ENCODE peak calls at places on chromosomes 1 and 21, in six cellular contexts. C is HepG2, U is A549, W is endothelial cell of umbilical vein, T is NB4, E is GM12878. X is an unnamed sample.

GRCh38 chr1:230392920-230393521 is 33.1 kb downstream of the PGBD5 start:
- DNase-seq in C (no peak), U (no peak), W (no peak), T (peak), E (no peak), X (no peak)

GRCh38 chr1:223556414-223557124 is 108.9 kb downstream of the CAPN8 start:
- DNase-seq in C (peak), U (peak), W (peak), T (peak), E (peak), X (peak)

GRCh38 chr1:14228677-14229076 is 369.8 kb upstream of the KAZN start:
- DNase-seq in C (no peak), U (no peak), W (no peak), T (no peak), E (no peak), X (peak)

GRCh38 chr1:109653286-109653685 is 2.6 kb upstream of the GSTM4 start:
- DNase-seq in C (no peak), U (no peak), W (no peak), T (no peak), E (no peak), X (no peak)

GRCh38 chr21:45266518-45267389 is 20.9 kb downstream of the POFUT2 start:
- DNase-seq in C (no peak), U (no peak), W (no peak), T (no peak), E (no peak), X (no peak)

GRCh38 chr1:93123141-93123783 is 44.2 kb downstream of the MTF2 start:
- DNase-seq in C (no peak), U (no peak), W (peak), T (no peak), E (no peak), X (no peak)

GRCh38 chr1:46019348-46019747 is 113.1 kb downstream of the PIK3R3 start:
- DNase-seq in C (no peak), U (no peak), W (no peak), T (no peak), E (no peak), X (no peak)

GRCh38 chr1:22874785-22875184 is 97.9 kb downstream of the LACTBL1 start:
- DNase-seq in C (no peak), U (no peak), W (no peak), T (no peak), E (no peak), X (no peak)

GRCh38 chr1:109792056-109792831 is 28.5 kb upstream of the EPS8L3 start:
- DNase-seq in C (peak), U (peak), W (peak), T (peak), E (no peak), X (peak)

GRCh38 chr1:77832889-77833288 is 53.4 kb downstream of the MIGA1 start:
- DNase-seq in C (no peak), U (no peak), W (peak), T (no peak), E (no peak), X (peak)

GRCh38 chr1:4767308-4767707 is 112.9 kb downstream of the AJAP1 start:
- DNase-seq in C (no peak), U (no peak), W (no peak), T (no peak), E (no peak), X (no peak)

GRCh38 chr1:22228505-22228911 is 85.6 kb upstream of the WNT4 start:
- DNase-seq in C (no peak), U (peak), W (no peak), T (no peak), E (no peak), X (no peak)

GRCh38 chr1:21378705-21379494 is 61.0 kb upstream of the NBPF3 start:
- DNase-seq in C (no peak), U (peak), W (no peak), T (no peak), E (no peak), X (peak)

GRCh38 chr1:235087906-235088305 is 40.7 kb downstream of the TOMM20 start:
- DNase-seq in C (no peak), U (no peak), W (no peak), T (no peak), E (no peak), X (no peak)

GRCh38 chr1:64231153-64231552 is 27.7 kb downstream of the UBE2U start:
- DNase-seq in C (peak), U (no peak), W (no peak), T (no peak), E (no peak), X (no peak)

GRCh38 chr1:186500804-186501203 is 39.9 kb upstream of the PDC start:
- DNase-seq in C (no peak), U (peak), W (no peak), T (no peak), E (no peak), X (no peak)

GRCh38 chr1:93200086-93200620 is 19.6 kb downstream of the CCDC18 start:
- DNase-seq in C (peak), U (no peak), W (no peak), T (no peak), E (no peak), X (no peak)

GRCh38 chr1:96978867-96979266 is 257.3 kb downstream of the PTBP2 start:
- DNase-seq in C (no peak), U (no peak), W (no peak), T (no peak), E (no peak), X (no peak)

GRCh38 chr1:231855966-231856365 is 229.4 kb downstream of the DISC1 start:
- DNase-seq in C (no peak), U (no peak), W (no peak), T (no peak), E (no peak), X (no peak)

GRCh38 chr1:2595261-2595811 is 8.8 kb downstream of the PRXL2B start:
- DNase-seq in C (no peak), U (no peak), W (no peak), T (no peak), E (no peak), X (no peak)

GRCh38 chr1:57860931-57861600 is 437.2 kb upstream of the DAB1 start:
- DNase-seq in C (no peak), U (no peak), W (no peak), T (no peak), E (no peak), X (no peak)

GRCh38 chr1:145740269-145740668 is 21.0 kb downstream of the CD160 start:
- DNase-seq in C (no peak), U (peak), W (no peak), T (no peak), E (no peak), X (no peak)

GRCh38 chr21:29168874-29169273 is 38.4 kb downstream of the MAP3K7CL start:
- DNase-seq in C (peak), U (peak), W (no peak), T (no peak), E (no peak), X (no peak)

GRCh38 chr21:29166333-29166732 is 35.9 kb downstream of the MAP3K7CL start:
- DNase-seq in C (no peak), U (no peak), W (no peak), T (no peak), E (no peak), X (no peak)

GRCh38 chr21:29166853-29167252 is 36.4 kb downstream of the MAP3K7CL start:
- DNase-seq in C (no peak), U (no peak), W (no peak), T (no peak), E (no peak), X (no peak)

GRCh38 chr21:29163381-29164115 is 33.1 kb downstream of the MAP3K7CL start:
- DNase-seq in C (no peak), U (no peak), W (no peak), T (peak), E (no peak), X (no peak)

GRCh38 chr21:29164330-29164942 is 34.0 kb downstream of the MAP3K7CL start:
- DNase-seq in C (peak), U (peak), W (peak), T (peak), E (no peak), X (no peak)
- TF ChIP-seq MYC in C (no peak), U (no peak), W (no peak), T (no peak), E (no peak), X (no peak)

DNA sequence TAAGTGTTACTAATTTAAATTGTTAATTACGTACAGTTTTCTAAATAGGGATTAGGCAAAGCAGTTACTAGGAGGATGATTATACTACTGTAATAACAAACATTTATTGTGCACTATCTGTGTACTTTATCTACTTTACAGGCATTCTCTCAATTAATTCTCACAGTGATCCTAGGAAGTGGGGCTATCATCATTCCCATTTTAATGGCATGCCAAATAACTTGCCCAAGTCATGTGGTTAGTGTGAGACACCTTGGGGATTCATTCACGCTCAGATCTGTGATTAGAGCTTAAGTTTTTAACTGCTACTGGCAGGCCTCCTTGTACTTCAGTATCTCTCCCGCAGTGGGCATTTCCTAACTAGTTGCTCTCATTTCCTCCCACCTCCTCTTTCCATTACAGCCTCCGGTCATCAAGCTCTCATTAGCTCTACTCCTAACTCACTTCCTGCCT is 11.5 kb downstream of the PHLDA3 start:
- DNase-seq in C (no peak), U (no peak), W (no peak), T (no peak), E (no peak), X (no peak)
- TF ChIP-seq MYC in C (no peak), U (no peak), W (no peak), T (no peak), E (no peak), X (no peak)

GRCh38 chr1:60483471-60483870 is 409.9 kb upstream of the C1orf87 start:
- DNase-seq in C (no peak), U (no peak), W (no peak), T (no peak), E (no peak), X (no peak)

GRCh38 chr1:60487953-60488352 is 414.4 kb upstream of the C1orf87 start:
- DNase-seq in C (no peak), U (no peak), W (no peak), T (no peak), E (no peak), X (no peak)

GRCh38 chr1:60488857-60489256 is 415.3 kb upstream of the C1orf87 start:
- DNase-seq in C (no peak), U (no peak), W (no peak), T (no peak), E (no peak), X (no peak)
- TF ChIP-seq MYC in C (no peak), U (no peak), W (no peak), T (no peak), E (no peak), X (no peak)

GRCh38 chr1:56819393-56819899 is at the start of gene FYB2:
- DNase-seq in C (peak), U (no peak), W (no peak), T (no peak), E (no peak), X (no peak)

GRCh38 chr1:56821462-56821797 is 2.2 kb upstream of the FYB2 start:
- DNase-seq in C (peak), U (no peak), W (peak), T (no peak), E (no peak), X (no peak)

GRCh38 chr1:56817716-56818463 is 1.3 kb downstream of the FYB2 start:
- DNase-seq in C (peak), U (no peak), W (no peak), T (no peak), E (no peak), X (no peak)

GRCh38 chr1:56816909-56817308 is 2.3 kb downstream of the FYB2 start:
- DNase-seq in C (peak), U (no peak), W (no peak), T (no peak), E (no peak), X (no peak)

GRCh38 chr1:56820755-56821461 is 1.7 kb upstream of the FYB2 start:
- DNase-seq in C (peak), U (peak), W (peak), T (peak), E (no peak), X (peak)
- TF ChIP-seq MYC in C (no peak), U (no peak), W (no peak), T (no peak), E (no peak), X (no peak)

GRCh38 chr21:46366966-46367365 is 43.0 kb downstream of the PCNT start:
- DNase-seq in C (no peak), U (no peak), W (no peak), T (no peak), E (no peak), X (no peak)

GRCh38 chr21:46368533-46369285 is 44.8 kb downstream of the PCNT start:
- DNase-seq in C (no peak), U (no peak), W (no peak), T (no peak), E (peak), X (no peak)

GRCh38 chr21:46363698-46364097 is 39.7 kb downstream of the PCNT start:
- DNase-seq in C (no peak), U (no peak), W (no peak), T (no peak), E (no peak), X (no peak)

GRCh38 chr21:46366091-46366490 is 42.1 kb downstream of the PCNT start:
- DNase-seq in C (no peak), U (no peak), W (no peak), T (no peak), E (no peak), X (no peak)

GRCh38 chr21:46366561-46366960 is 42.6 kb downstream of the PCNT start:
- DNase-seq in C (no peak), U (no peak), W (no peak), T (no peak), E (no peak), X (no peak)
- TF ChIP-seq MYC in C (no peak), U (no peak), W (no peak), T (no peak), E (no peak), X (no peak)

X was measured in K562.